ENCODE peak calls at places on chromosomes 5 and 9, in seven cellular contexts. One of them, this sample, is unnamed.

GRCh38 chr5:177434942-177435738 is 8.7 kb downstream of the GRK6 start:
- DNase-seq in mucosa of descending colon: no peak
- DNase-seq in CD4-positive, alpha-beta memory T cell: no peak
- DNase-seq in cardiac muscle cell: no peak
- DNase-seq in ovary: no peak
- DNase-seq in naive thymus-derived CD4-positive, alpha-beta T cell: no peak
- DNase-seq in uterus: no peak
- DNase-seq in this sample: no peak

GRCh38 chr5:131289738-131290137 is 25.9 kb downstream of the CDC42SE2 start:
- DNase-seq in mucosa of descending colon: no peak
- DNase-seq in CD4-positive, alpha-beta memory T cell: peak; percentile 52
- DNase-seq in cardiac muscle cell: no peak
- DNase-seq in ovary: no peak
- DNase-seq in naive thymus-derived CD4-positive, alpha-beta T cell: no peak
- DNase-seq in uterus: no peak
- DNase-seq in this sample: no peak

GRCh38 chr5:170302729-170303501 is 5.3 kb upstream of the LCP2 start:
- DNase-seq in mucosa of descending colon: peak; percentile 52
- DNase-seq in CD4-positive, alpha-beta memory T cell: peak; percentile 91
- DNase-seq in cardiac muscle cell: peak; percentile 63
- DNase-seq in ovary: peak; percentile 57
- DNase-seq in naive thymus-derived CD4-positive, alpha-beta T cell: peak; percentile 84
- DNase-seq in uterus: peak; percentile 58
- DNase-seq in this sample: peak; percentile 74

GRCh38 chr9:76996700-76997099 is 22.8 kb upstream of the FOXB2 start:
- DNase-seq in mucosa of descending colon: peak; percentile 61
- DNase-seq in CD4-positive, alpha-beta memory T cell: no peak
- DNase-seq in cardiac muscle cell: peak; percentile 53
- DNase-seq in ovary: no peak
- DNase-seq in naive thymus-derived CD4-positive, alpha-beta T cell: no peak
- DNase-seq in uterus: peak; percentile 38
- DNase-seq in this sample: no peak

GRCh38 chr5:3671366-3671765 is 75.7 kb downstream of the IRX1 start:
- DNase-seq in mucosa of descending colon: no peak
- DNase-seq in CD4-positive, alpha-beta memory T cell: no peak
- DNase-seq in cardiac muscle cell: no peak
- DNase-seq in ovary: no peak
- DNase-seq in naive thymus-derived CD4-positive, alpha-beta T cell: no peak
- DNase-seq in uterus: no peak
- DNase-seq in this sample: no peak

GRCh38 chr5:72394688-72395087 is 74.5 kb downstream of the PTCD2 start:
- DNase-seq in mucosa of descending colon: no peak
- DNase-seq in CD4-positive, alpha-beta memory T cell: no peak
- DNase-seq in cardiac muscle cell: peak; percentile 46
- DNase-seq in ovary: no peak
- DNase-seq in naive thymus-derived CD4-positive, alpha-beta T cell: no peak
- DNase-seq in uterus: no peak
- DNase-seq in this sample: no peak

GRCh38 chr9:16207161-16207560 is 654.3 kb downstream of the CCDC171 start:
- DNase-seq in mucosa of descending colon: no peak
- DNase-seq in CD4-positive, alpha-beta memory T cell: no peak
- DNase-seq in cardiac muscle cell: peak; percentile 74
- DNase-seq in ovary: peak; percentile 72
- DNase-seq in naive thymus-derived CD4-positive, alpha-beta T cell: no peak
- DNase-seq in uterus: peak; percentile 75
- DNase-seq in this sample: peak; percentile 21

GRCh38 chr5:55904152-55904551 is 53.0 kb downstream of the IL31RA start:
- DNase-seq in mucosa of descending colon: no peak
- DNase-seq in CD4-positive, alpha-beta memory T cell: no peak
- DNase-seq in cardiac muscle cell: peak; percentile 45
- DNase-seq in ovary: no peak
- DNase-seq in naive thymus-derived CD4-positive, alpha-beta T cell: no peak
- DNase-seq in uterus: no peak
- DNase-seq in this sample: no peak

GRCh38 chr9:126151671-126152050 is 175.0 kb upstream of the MVB12B start:
- DNase-seq in mucosa of descending colon: peak; percentile 37
- DNase-seq in CD4-positive, alpha-beta memory T cell: no peak
- DNase-seq in cardiac muscle cell: peak; percentile 3
- DNase-seq in ovary: no peak
- DNase-seq in naive thymus-derived CD4-positive, alpha-beta T cell: no peak
- DNase-seq in uterus: no peak
- DNase-seq in this sample: peak; percentile 32

GRCh38 chr5:68251804-68252648 is 36.5 kb downstream of the PIK3R1 start:
- DNase-seq in mucosa of descending colon: no peak
- DNase-seq in CD4-positive, alpha-beta memory T cell: no peak
- DNase-seq in cardiac muscle cell: peak; percentile 86
- DNase-seq in ovary: peak; percentile 35
- DNase-seq in naive thymus-derived CD4-positive, alpha-beta T cell: no peak
- DNase-seq in uterus: peak; percentile 86
- DNase-seq in this sample: no peak

GRCh38 chr9:34187891-34188240 is 9.0 kb downstream of the UBAP1 start:
- DNase-seq in mucosa of descending colon: no peak
- DNase-seq in CD4-positive, alpha-beta memory T cell: no peak
- DNase-seq in cardiac muscle cell: no peak
- DNase-seq in ovary: no peak
- DNase-seq in naive thymus-derived CD4-positive, alpha-beta T cell: no peak
- DNase-seq in uterus: no peak
- DNase-seq in this sample: no peak

GRCh38 chr9:21624675-21625477 is 142.8 kb upstream of the IFNE start:
- DNase-seq in mucosa of descending colon: no peak
- DNase-seq in CD4-positive, alpha-beta memory T cell: no peak
- DNase-seq in cardiac muscle cell: no peak
- DNase-seq in ovary: no peak
- DNase-seq in naive thymus-derived CD4-positive, alpha-beta T cell: no peak
- DNase-seq in uterus: no peak
- DNase-seq in this sample: no peak

GRCh38 chr5:96936431-96937221 is 746 bp downstream of the LNPEP start:
- DNase-seq in mucosa of descending colon: no peak
- DNase-seq in CD4-positive, alpha-beta memory T cell: peak; percentile 66
- DNase-seq in cardiac muscle cell: no peak
- DNase-seq in ovary: peak; percentile 66
- DNase-seq in naive thymus-derived CD4-positive, alpha-beta T cell: peak; percentile 50
- DNase-seq in uterus: peak; percentile 42
- DNase-seq in this sample: peak; percentile 72

GRCh38 chr9:109206670-109207069 is 39.6 kb upstream of the FRRS1L start:
- DNase-seq in mucosa of descending colon: no peak
- DNase-seq in CD4-positive, alpha-beta memory T cell: no peak
- DNase-seq in cardiac muscle cell: no peak
- DNase-seq in ovary: no peak
- DNase-seq in naive thymus-derived CD4-positive, alpha-beta T cell: no peak
- DNase-seq in uterus: no peak
- DNase-seq in this sample: no peak

DNA sequence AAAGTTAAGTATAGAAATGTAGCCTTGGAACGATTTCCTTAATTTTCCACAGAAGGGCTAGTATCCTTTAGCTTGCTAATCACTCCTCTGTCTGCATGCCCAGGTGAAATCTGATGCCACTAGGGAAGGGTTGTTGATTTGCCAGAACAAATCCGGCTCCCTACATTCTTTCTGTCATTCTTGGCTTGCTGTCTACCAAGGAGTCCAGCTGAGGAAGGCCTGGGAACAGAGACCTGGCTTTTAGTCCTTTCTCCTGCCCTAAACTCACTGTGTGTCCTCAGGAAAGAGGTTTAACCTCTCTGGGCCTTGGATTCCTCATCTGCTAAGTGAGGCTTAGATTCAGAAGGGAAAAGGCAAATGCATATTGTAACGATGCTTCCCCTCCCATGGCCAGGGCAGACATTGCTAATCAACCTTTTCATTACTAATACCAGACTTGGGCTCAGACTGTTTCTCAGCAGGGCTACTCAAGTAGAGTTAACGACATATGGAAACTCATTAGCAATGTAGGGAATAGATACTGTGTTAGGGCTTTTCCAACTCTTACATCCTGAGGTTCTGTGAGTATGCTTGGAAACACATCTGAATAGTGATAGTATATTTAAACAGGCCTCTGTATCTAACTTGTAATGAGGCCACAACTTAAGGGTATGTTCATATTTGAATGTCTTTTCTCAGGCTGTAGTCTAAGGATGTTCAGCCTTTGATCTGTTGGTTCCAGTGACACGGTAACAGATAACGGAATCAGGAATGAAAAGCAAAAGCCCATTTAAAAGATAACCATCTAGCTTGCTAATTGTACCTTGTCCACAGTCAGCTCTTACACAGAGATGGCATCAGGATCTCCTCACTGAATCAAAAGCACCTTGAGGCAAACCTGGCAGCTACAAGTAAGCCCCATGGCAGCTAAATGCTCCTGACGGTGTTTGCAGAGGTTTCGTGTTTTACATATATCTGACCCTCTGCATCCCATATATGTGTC is 4.1 kb downstream of the GALNT10 start:
- DNase-seq in mucosa of descending colon: no peak
- DNase-seq in CD4-positive, alpha-beta memory T cell: no peak
- DNase-seq in cardiac muscle cell: peak; percentile 58
- DNase-seq in ovary: no peak
- DNase-seq in naive thymus-derived CD4-positive, alpha-beta T cell: no peak
- DNase-seq in uterus: no peak
- DNase-seq in this sample: no peak
- H3K4me1 ChIP-seq in mucosa of descending colon: peaks cover 26% of the 10 kb centered on the region
- H3K4me1 ChIP-seq in CD4-positive, alpha-beta memory T cell: peaks cover 62% of the 10 kb centered on the region
- H3K4me1 ChIP-seq in cardiac muscle cell: peaks cover 27% of the 10 kb centered on the region
- H3K4me1 ChIP-seq in ovary: peaks cover 15% of the 10 kb centered on the region
- H3K4me1 ChIP-seq in naive thymus-derived CD4-positive, alpha-beta T cell: peaks cover 37% of the 10 kb centered on the region
- H3K4me1 ChIP-seq in uterus: peaks cover 10% of the 10 kb centered on the region
- H3K4me1 ChIP-seq in this sample: peaks cover 59% of the 10 kb centered on the region

DNA sequence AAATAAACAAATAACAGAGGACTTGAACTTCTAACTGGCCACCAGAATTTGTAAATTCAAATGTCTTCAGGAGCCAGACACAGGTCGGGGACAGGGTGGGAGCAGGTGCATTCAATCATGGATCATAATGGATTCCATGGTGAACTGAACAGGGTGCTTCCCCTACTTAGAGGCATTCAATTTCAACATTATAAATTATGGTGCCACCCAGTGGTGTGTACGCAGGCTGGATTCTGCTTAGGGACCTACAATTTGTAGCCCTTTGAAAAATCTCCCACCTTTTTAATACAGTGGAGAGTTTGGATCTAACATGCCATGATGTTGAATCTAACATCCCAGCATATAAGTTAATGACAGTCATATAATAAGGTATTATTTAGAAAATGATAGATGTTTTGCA is 22.3 kb downstream of the KLF9 start:
- DNase-seq in mucosa of descending colon: no peak
- DNase-seq in CD4-positive, alpha-beta memory T cell: no peak
- DNase-seq in cardiac muscle cell: no peak
- DNase-seq in ovary: no peak
- DNase-seq in naive thymus-derived CD4-positive, alpha-beta T cell: no peak
- DNase-seq in uterus: no peak
- DNase-seq in this sample: no peak
- H3K4me1 ChIP-seq in mucosa of descending colon: peaks cover 31% of the 10 kb centered on the region
- H3K4me1 ChIP-seq in CD4-positive, alpha-beta memory T cell: peaks cover 74% of the 10 kb centered on the region
- H3K4me1 ChIP-seq in cardiac muscle cell: peaks cover 5% of the 10 kb centered on the region
- H3K4me1 ChIP-seq in ovary: peaks cover 12% of the 10 kb centered on the region
- H3K4me1 ChIP-seq in naive thymus-derived CD4-positive, alpha-beta T cell: peaks cover 64% of the 10 kb centered on the region
- H3K4me1 ChIP-seq in uterus: peaks cover 28% of the 10 kb centered on the region
- H3K4me1 ChIP-seq in this sample: peaks cover 70% of the 10 kb centered on the region

GRCh38 chr9:38012767-38013450 is 56.1 kb downstream of the SHB start:
- DNase-seq in mucosa of descending colon: no peak
- DNase-seq in CD4-positive, alpha-beta memory T cell: no peak
- DNase-seq in cardiac muscle cell: no peak
- DNase-seq in ovary: no peak
- DNase-seq in naive thymus-derived CD4-positive, alpha-beta T cell: no peak
- DNase-seq in uterus: no peak
- DNase-seq in this sample: no peak

GRCh38 chr9:38009990-38010389 is 59.0 kb downstream of the SHB start:
- DNase-seq in mucosa of descending colon: no peak
- DNase-seq in CD4-positive, alpha-beta memory T cell: no peak
- DNase-seq in cardiac muscle cell: no peak
- DNase-seq in ovary: no peak
- DNase-seq in naive thymus-derived CD4-positive, alpha-beta T cell: no peak
- DNase-seq in uterus: no peak
- DNase-seq in this sample: no peak

GRCh38 chr9:38011991-38012390 is 57.0 kb downstream of the SHB start:
- DNase-seq in mucosa of descending colon: no peak
- DNase-seq in CD4-positive, alpha-beta memory T cell: no peak
- DNase-seq in cardiac muscle cell: no peak
- DNase-seq in ovary: no peak
- DNase-seq in naive thymus-derived CD4-positive, alpha-beta T cell: no peak
- DNase-seq in uterus: no peak
- DNase-seq in this sample: no peak

GRCh38 chr9:38009035-38009501 is 60.0 kb downstream of the SHB start:
- DNase-seq in mucosa of descending colon: no peak
- DNase-seq in CD4-positive, alpha-beta memory T cell: no peak
- DNase-seq in cardiac muscle cell: no peak
- DNase-seq in ovary: no peak
- DNase-seq in naive thymus-derived CD4-positive, alpha-beta T cell: no peak
- DNase-seq in uterus: no peak
- DNase-seq in this sample: no peak

GRCh38 chr9:38010918-38011704 is 57.9 kb downstream of the SHB start:
- DNase-seq in mucosa of descending colon: no peak
- DNase-seq in CD4-positive, alpha-beta memory T cell: no peak
- DNase-seq in cardiac muscle cell: no peak
- DNase-seq in ovary: no peak
- DNase-seq in naive thymus-derived CD4-positive, alpha-beta T cell: no peak
- DNase-seq in uterus: no peak
- DNase-seq in this sample: no peak
- H3K4me1 ChIP-seq in mucosa of descending colon: no peaks in the 10 kb centered on the region
- H3K4me1 ChIP-seq in CD4-positive, alpha-beta memory T cell: no peaks in the 10 kb centered on the region
- H3K4me1 ChIP-seq in cardiac muscle cell: peaks cover 19% of the 10 kb centered on the region
- H3K4me1 ChIP-seq in ovary: no peaks in the 10 kb centered on the region
- H3K4me1 ChIP-seq in naive thymus-derived CD4-positive, alpha-beta T cell: no peaks in the 10 kb centered on the region
- H3K4me1 ChIP-seq in uterus: no peaks in the 10 kb centered on the region
- H3K4me1 ChIP-seq in this sample: peaks cover 11% of the 10 kb centered on the region

GRCh38 chr9:135552698-135553161 is 6.8 kb downstream of the OBP2A start:
- DNase-seq in mucosa of descending colon: no peak
- DNase-seq in CD4-positive, alpha-beta memory T cell: no peak
- DNase-seq in cardiac muscle cell: no peak
- DNase-seq in ovary: no peak
- DNase-seq in naive thymus-derived CD4-positive, alpha-beta T cell: no peak
- DNase-seq in uterus: no peak
- DNase-seq in this sample: no peak

GRCh38 chr9:135555910-135556309 is 5.6 kb upstream of the PAEP start:
- DNase-seq in mucosa of descending colon: no peak
- DNase-seq in CD4-positive, alpha-beta memory T cell: no peak
- DNase-seq in cardiac muscle cell: no peak
- DNase-seq in ovary: no peak
- DNase-seq in naive thymus-derived CD4-positive, alpha-beta T cell: no peak
- DNase-seq in uterus: no peak
- DNase-seq in this sample: no peak

GRCh38 chr9:135552021-135552697 is 6.2 kb downstream of the OBP2A start:
- DNase-seq in mucosa of descending colon: no peak
- DNase-seq in CD4-positive, alpha-beta memory T cell: no peak
- DNase-seq in cardiac muscle cell: no peak
- DNase-seq in ovary: no peak
- DNase-seq in naive thymus-derived CD4-positive, alpha-beta T cell: no peak
- DNase-seq in uterus: no peak
- DNase-seq in this sample: no peak

GRCh38 chr9:135555203-135555602 is 6.4 kb upstream of the PAEP start:
- DNase-seq in mucosa of descending colon: no peak
- DNase-seq in CD4-positive, alpha-beta memory T cell: no peak
- DNase-seq in cardiac muscle cell: no peak
- DNase-seq in ovary: no peak
- DNase-seq in naive thymus-derived CD4-positive, alpha-beta T cell: no peak
- DNase-seq in uterus: no peak
- DNase-seq in this sample: no peak

DNA sequence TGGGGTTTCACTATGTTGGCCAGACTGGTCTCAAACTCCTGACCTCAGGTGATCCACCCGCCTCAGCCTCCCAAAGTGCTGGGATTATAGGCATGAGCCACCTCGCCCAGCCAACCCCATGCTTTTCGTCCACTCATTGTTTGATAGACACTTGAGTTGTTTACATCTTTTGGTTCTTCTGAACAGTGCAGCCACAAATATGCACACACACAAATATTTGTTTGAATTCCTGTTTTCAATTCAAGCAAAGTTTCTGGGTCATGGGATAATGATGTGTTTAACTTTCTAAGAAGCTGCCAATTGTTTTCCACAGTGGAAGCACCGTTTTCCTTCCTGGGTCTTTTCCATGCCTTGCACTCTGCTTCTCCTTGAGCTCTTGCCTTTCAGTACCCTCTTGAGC is 6.8 kb upstream of the PAEP start:
- DNase-seq in mucosa of descending colon: no peak
- DNase-seq in CD4-positive, alpha-beta memory T cell: no peak
- DNase-seq in cardiac muscle cell: no peak
- DNase-seq in ovary: no peak
- DNase-seq in naive thymus-derived CD4-positive, alpha-beta T cell: no peak
- DNase-seq in uterus: no peak
- DNase-seq in this sample: no peak
- H3K4me1 ChIP-seq in mucosa of descending colon: no peaks in the 10 kb centered on the region
- H3K4me1 ChIP-seq in CD4-positive, alpha-beta memory T cell: no peaks in the 10 kb centered on the region
- H3K4me1 ChIP-seq in cardiac muscle cell: no peaks in the 10 kb centered on the region
- H3K4me1 ChIP-seq in ovary: no peaks in the 10 kb centered on the region
- H3K4me1 ChIP-seq in naive thymus-derived CD4-positive, alpha-beta T cell: no peaks in the 10 kb centered on the region
- H3K4me1 ChIP-seq in uterus: no peaks in the 10 kb centered on the region
- H3K4me1 ChIP-seq in this sample: no peaks in the 10 kb centered on the region